ENCODE peak calls at places on chromosomes 4 and X, in four cellular contexts. U, S, W and P are unnamed samples.

GRCh38 chr4:100042235-100042634 is 92.2 kb upstream of the H2AZ1 start:
- DNase-seq in U (no peak), S (no peak), W (no peak), P (no peak)

GRCh38 chr4:94577136-94577535 is 125.4 kb downstream of the PDLIM5 start:
- DNase-seq in U (peak), S (no peak), W (peak), P (no peak)

GRCh38 chr4:127988638-127989037 is 23.4 kb downstream of the ABHD18 start:
- DNase-seq in U (no peak), S (no peak), W (no peak), P (no peak)

GRCh38 chr4:10315638-10316037 is 141.6 kb downstream of the ZNF518B start:
- DNase-seq in U (no peak), S (no peak), W (no peak), P (no peak)

GRCh38 chr4:185634066-185634652 is 98.9 kb upstream of the PDLIM3 start:
- DNase-seq in U (no peak), S (no peak), W (no peak), P (no peak)

GRCh38 chr4:68209003-68209402 is 36.5 kb downstream of the TMPRSS11B start:
- DNase-seq in U (no peak), S (no peak), W (no peak), P (no peak)

GRCh38 chr4:175998782-175999181 is 66.9 kb upstream of the WDR17 start:
- DNase-seq in U (no peak), S (no peak), W (no peak), P (no peak)

GRCh38 chr4:83757121-83757621 is 221.3 kb downstream of the GPAT3 start:
- DNase-seq in U (no peak), S (no peak), W (no peak), P (no peak)

GRCh38 chr4:94271248-94271647 is 63.6 kb downstream of the SMARCAD1 start:
- DNase-seq in U (no peak), S (no peak), W (no peak), P (no peak)

GRCh38 chrX:124931241-124931640 is 388.4 kb upstream of the TEX13C start:
- DNase-seq in U (no peak), S (no peak), W (no peak), P (no peak)

GRCh38 chr4:144355809-144356757 is 215.6 kb upstream of the GYPA start:
- DNase-seq in U (no peak), S (peak), W (no peak), P (peak)

GRCh38 chr4:109206610-109207009 is 95.8 kb downstream of the COL25A1 start:
- DNase-seq in U (no peak), S (no peak), W (no peak), P (no peak)

GRCh38 chrX:16733013-16733412 is 13.6 kb downstream of the SYAP1 start:
- DNase-seq in U (no peak), S (no peak), W (no peak), P (no peak)

GRCh38 chr4:17103231-17103630 is 204.8 kb upstream of the LDB2 start:
- DNase-seq in U (no peak), S (no peak), W (no peak), P (no peak)

GRCh38 chrX:13808865-13809264 is 8.0 kb downstream of the GPM6B start:
- DNase-seq in U (no peak), S (no peak), W (no peak), P (no peak)

GRCh38 chr4:115514675-115515074 is 401.3 kb upstream of the NDST4 start:
- DNase-seq in U (no peak), S (no peak), W (no peak), P (no peak)

GRCh38 chr4:98581126-98581525 is 77.3 kb downstream of the TSPAN5 start:
- DNase-seq in U (no peak), S (no peak), W (no peak), P (no peak)

GRCh38 chrX:130999360-130999759 is 58.8 kb upstream of the ARHGAP36 start:
- DNase-seq in U (no peak), S (no peak), W (no peak), P (no peak)

GRCh38 chrX:10110984-10111363 is 45.8 kb upstream of the CLCN4 start:
- DNase-seq in U (no peak), S (peak), W (no peak), P (peak)